ENCODE peak calls at places on chromosomes 5 and 9, in eight cellular contexts. N is D341Med; K is activated effector memory CD4-positive, alpha-beta T cell treated with Interleukin-2 at 50 U/mL for 16 hours; W is Kasumi-1; V is central memory CD4-positive, alpha-beta T cell; U is effector CD4-positive, alpha-beta T cell; M is HEK293T; E is stimulated activated CD8-positive, alpha-beta memory T cell treated with anti-CD3 and anti-CD28 coated beads, Interleukin-4, amount 100 ng/mL, for 4 hours. Q is an unnamed sample.

GRCh38 chr9:93435386-93435785 is 16.1 kb upstream of the FAM120A start:
- DNase-seq in V (no peak), K (no peak), W (no peak), E (no peak), M (no peak), U (no peak), N (no peak), Q (no peak)

GRCh38 chr9:79308012-79308411 is 263.8 kb upstream of the TLE4 start:
- DNase-seq in U (no peak), N (no peak), E (no peak), V (no peak), M (no peak), K (no peak), W (no peak), Q (no peak)

GRCh38 chr5:134507495-134507894 is 18.0 kb upstream of the JADE2 start:
- DNase-seq in K (no peak), E (no peak), V (no peak), N (no peak), M (no peak), W (no peak), U (no peak), Q (no peak)

GRCh38 chr9:362936-363335 is 148.3 kb downstream of the DOCK8 start:
- DNase-seq in N (no peak), U (no peak), W (no peak), K (no peak), V (no peak), M (no peak), E (no peak), Q (no peak)

GRCh38 chr5:93294184-93294583 is 286.8 kb downstream of the NR2F1-AS1 start:
- DNase-seq in U (no peak), K (no peak), N (no peak), M (no peak), W (no peak), E (no peak), V (no peak), Q (no peak)

GRCh38 chr9:35272989-35273388 is 111.2 kb downstream of the UNC13B start:
- DNase-seq in E (no peak), N (no peak), U (no peak), V (no peak), M (no peak), W (no peak), K (no peak), Q (no peak)

GRCh38 chr5:154308457-154309360 is 118.2 kb downstream of the GALNT10 start:
- DNase-seq in W (no peak), M (no peak), N (no peak), E (no peak), V (no peak), K (no peak), U (no peak), Q (no peak)

GRCh38 chr9:15755660-15756059 is 202.8 kb downstream of the CCDC171 start:
- DNase-seq in U (no peak), V (no peak), E (no peak), N (no peak), K (no peak), M (no peak), W (no peak), Q (no peak)

GRCh38 chr5:123180178-123180577 is 91.1 kb downstream of the PRDM6 start:
- DNase-seq in M (no peak), N (no peak), U (no peak), W (no peak), E (no peak), K (no peak), V (no peak), Q (peak; percentile 75)

GRCh38 chr5:141958113-141958512 is at the start of gene PCDH12:
- DNase-seq in N (no peak), E (no peak), M (no peak), W (peak; percentile 74), U (no peak), V (no peak), K (no peak), Q (no peak)

GRCh38 chr5:53733853-53734252 is 173.4 kb downstream of the NDUFS4 start:
- DNase-seq in U (no peak), E (no peak), V (no peak), K (no peak), M (no peak), N (no peak), W (no peak), Q (no peak)

GRCh38 chr5:158435161-158435616 is 576.2 kb upstream of the CLINT1 start:
- DNase-seq in U (no peak), W (no peak), M (no peak), N (no peak), K (no peak), V (peak; percentile 11), E (no peak), Q (no peak)

GRCh38 chr9:109297899-109298298 is 23.0 kb downstream of the EPB41L4B start:
- DNase-seq in N (no peak), K (no peak), M (no peak), V (no peak), W (no peak), U (no peak), E (no peak), Q (no peak)

GRCh38 chr5:143594913-143595818 is 191.7 kb upstream of the NR3C1 start:
- DNase-seq in W (no peak), M (no peak), U (no peak), V (no peak), K (no peak), E (no peak), N (no peak), Q (no peak)

GRCh38 chr9:14961372-14962068 is 51.3 kb upstream of the FREM1 start:
- DNase-seq in V (no peak), N (no peak), W (no peak), M (no peak), U (no peak), E (no peak), K (no peak), Q (no peak)

GRCh38 chr9:127878652-127879377 is 1.3 kb upstream of the AK1 start:
- DNase-seq in N (no peak), W (no peak), E (no peak), M (no peak), V (no peak), K (no peak), U (no peak), Q (no peak)

GRCh38 chr9:133889498-133890301 is 102.4 kb downstream of the VAV2 start:
- DNase-seq in E (no peak), K (no peak), U (no peak), M (no peak), W (no peak), N (peak; percentile 58), V (no peak), Q (no peak)

GRCh38 chr9:35111006-35111933 is 4.4 kb downstream of the ATOSB start:
- DNase-seq in M (peak; percentile 91), W (peak; percentile 96), K (peak; percentile 96), U (peak; percentile 94), V (peak; percentile 93), N (peak; percentile 95), E (peak; percentile 87), Q (peak; percentile 98)

GRCh38 chr9:95171596-95171995 is 145.9 kb downstream of the FANCC start:
- DNase-seq in E (no peak), V (no peak), N (no peak), K (no peak), U (no peak), W (no peak), M (no peak), Q (no peak)

GRCh38 chr9:69603656-69604055 is 68.5 kb downstream of the APBA1 start:
- DNase-seq in K (no peak), V (no peak), M (no peak), W (no peak), N (no peak), E (no peak), U (no peak), Q (no peak)

GRCh38 chr9:134778841-134779411 is 101.7 kb upstream of the FCN2 start:
- DNase-seq in M (peak; percentile 73), E (no peak), W (no peak), U (no peak), K (no peak), V (no peak), N (peak; percentile 66), Q (peak; percentile 62)

GRCh38 chr9:101738566-101739183 is at the start of gene GRIN3A:
- DNase-seq in E (no peak), N (peak; percentile 80), W (no peak), K (no peak), V (no peak), M (peak; percentile 22), U (no peak), Q (peak; percentile 68)

GRCh38 chr9:109707355-109707754 is 72.6 kb upstream of the PALM2AKAP2 start:
- DNase-seq in V (no peak), W (no peak), N (no peak), K (no peak), U (no peak), E (no peak), M (no peak), Q (no peak)

GRCh38 chr5:52705720-52706119 is 82.0 kb upstream of the ITGA1 start:
- DNase-seq in E (no peak), U (no peak), K (no peak), M (no peak), V (no peak), N (no peak), W (peak; percentile 37), Q (no peak)

GRCh38 chr5:87170799-87171198 is 96.9 kb upstream of the RASA1 start:
- DNase-seq in E (no peak), U (no peak), W (no peak), V (no peak), N (no peak), K (no peak), M (no peak), Q (no peak)

GRCh38 chr5:98827161-98827560 is 53.7 kb downstream of the RGMB start:
- DNase-seq in E (no peak), M (peak; percentile 39), W (peak; percentile 3), U (no peak), N (peak; percentile 49), K (no peak), V (no peak), Q (no peak)

GRCh38 chr5:93519737-93520136 is 61.3 kb downstream of the NR2F1-AS1 start:
- DNase-seq in V (no peak), M (no peak), K (no peak), N (no peak), W (no peak), E (no peak), U (no peak), Q (no peak)

GRCh38 chr9:96258967-96259366 is 43.0 kb downstream of the HSD17B3 start:
- DNase-seq in M (no peak), W (no peak), E (no peak), U (no peak), K (no peak), N (no peak), V (no peak), Q (no peak)

GRCh38 chr5:119792154-119792799 is 162.9 kb downstream of the FAM170A start:
- DNase-seq in E (no peak), U (no peak), W (no peak), M (no peak), K (no peak), V (no peak), N (no peak), Q (no peak)

GRCh38 chr9:79574716-79575242 is 3.0 kb downstream of the TLE4 start:
- DNase-seq in M (no peak), K (no peak), V (no peak), U (no peak), W (no peak), E (no peak), N (no peak), Q (no peak)

Q was measured in left lobe of liver.